ENCODE peak calls at places on chromosomes 11 and 22, in six cellular contexts. U, D, E, P, O and W are unnamed samples.

GRCh38 chr11:113449743-113450142 is 25.5 kb downstream of the DRD2 start:
- DNase-seq in D (no peak), U (no peak), P (no peak), O (no peak), E (no peak), W (no peak)

GRCh38 chr22:24525416-24526037 is 29.4 kb downstream of the GUCD1 start:
- DNase-seq in O (peak; percentile 78), D (peak; percentile 80), U (peak; percentile 79), E (peak; percentile 33), P (peak; percentile 79), W (peak; percentile 44)

GRCh38 chr22:25629613-25630012 is 65.1 kb downstream of the GRK3 start:
- DNase-seq in P (no peak), E (no peak), D (no peak), O (no peak), U (no peak), W (no peak)

GRCh38 chr22:26770624-26771023 is 113.2 kb downstream of the MIAT start:
- DNase-seq in O (no peak), E (no peak), U (no peak), P (no peak), D (no peak), W (peak; percentile 4)

GRCh38 chr11:131682373-131683015 is 312.1 kb downstream of the NTM start:
- DNase-seq in P (no peak), U (no peak), D (no peak), O (no peak), E (no peak), W (no peak)

GRCh38 chr11:118135051-118135795 is 17.4 kb downstream of the SCN4B start:
- DNase-seq in E (no peak), O (no peak), U (no peak), P (no peak), D (no peak), W (no peak)

GRCh38 chr11:10540546-10540914 is 457 bp downstream of the RNF141 start:
- DNase-seq in D (no peak), E (no peak), U (peak; percentile 65), P (peak; percentile 46), O (peak; percentile 62), W (peak; percentile 46)

GRCh38 chr11:85348945-85349344 is 278.2 kb downstream of the DLG2 start:
- DNase-seq in U (no peak), D (no peak), O (no peak), P (no peak), E (no peak), W (no peak)

GRCh38 chr22:41062146-41062545 is 30.2 kb upstream of the EP300 start:
- DNase-seq in O (no peak), D (no peak), U (no peak), P (no peak), E (no peak), W (no peak)

GRCh38 chr11:57471496-57471895 is 11.2 kb downstream of the RTN4RL2 start:
- DNase-seq in P (no peak), O (peak; percentile 61), D (no peak), U (peak; percentile 79), E (no peak), W (peak; percentile 18)

GRCh38 chr11:20088368-20089260 is 71.7 kb downstream of the DBX1 start:
- DNase-seq in O (no peak), D (no peak), U (no peak), P (no peak), E (no peak), W (no peak)

GRCh38 chr11:846496-847098 is 3.9 kb downstream of the TSPAN4 start:
- DNase-seq in U (no peak), P (peak; percentile 78), E (no peak), D (no peak), O (no peak), W (peak; percentile 63)

GRCh38 chr22:45428391-45429385 is 15.2 kb downstream of the RIBC2 start:
- DNase-seq in O (no peak), U (no peak), D (no peak), P (no peak), E (no peak), W (no peak)

GRCh38 chr11:34960277-34960676 is 43.9 kb downstream of the PDHX start:
- DNase-seq in E (no peak), P (no peak), U (no peak), O (no peak), D (no peak), W (no peak)

GRCh38 chr11:46776878-46777277 is 57.9 kb downstream of the F2 start:
- DNase-seq in E (no peak), P (no peak), D (no peak), O (no peak), U (no peak), W (no peak)

GRCh38 chr11:66459138-66459778 is 7.4 kb upstream of the PELI3 start:
- DNase-seq in E (no peak), O (no peak), U (no peak), D (no peak), P (no peak), W (no peak)

GRCh38 chr11:116813781-116814471 is 9.2 kb downstream of the APOA4 start:
- DNase-seq in P (no peak), D (no peak), U (no peak), O (peak; percentile 23), E (no peak), W (no peak)

GRCh38 chr11:46367244-46367915 is 14.1 kb upstream of the MDK start:
- DNase-seq in O (peak; percentile 78), E (peak; percentile 61), D (no peak), P (peak; percentile 69), U (peak; percentile 69), W (no peak)

GRCh38 chr22:17121235-17122195 is at the start of gene TMEM121B:
- DNase-seq in O (peak; percentile 50), U (peak; percentile 74), E (peak; percentile 61), D (peak; percentile 29), P (peak; percentile 63), W (peak; percentile 44)

GRCh38 chr11:16925495-16926065 is 88.6 kb downstream of the PLEKHA7 start:
- DNase-seq in O (no peak), E (no peak), U (peak; percentile 52), P (no peak), D (no peak), W (peak; percentile 75)

GRCh38 chr11:94315664-94316063 is 11.3 kb downstream of the IZUMO1R start:
- DNase-seq in D (no peak), U (no peak), E (no peak), O (no peak), P (no peak), W (peak; percentile 2)

GRCh38 chr11:123137496-123138270 is 57.4 kb downstream of the CLMP start:
- DNase-seq in P (peak; percentile 71), E (peak; percentile 42), U (peak; percentile 25), O (peak; percentile 47), D (no peak), W (no peak)

GRCh38 chr11:92396133-92396532 is 171.5 kb downstream of the FAT3 start:
- DNase-seq in P (no peak), E (no peak), U (no peak), D (no peak), O (no peak), W (no peak)

GRCh38 chr11:62694455-62695167 is 5.3 kb upstream of the LRRN4CL start:
- DNase-seq in D (peak; percentile 65), P (peak; percentile 83), O (peak; percentile 85), U (peak; percentile 77), E (peak; percentile 55), W (peak; percentile 52)

GRCh38 chr11:21888814-21889213 is 304.1 kb upstream of the ANO5 start:
- DNase-seq in D (no peak), P (no peak), E (no peak), O (no peak), U (no peak), W (no peak)

GRCh38 chr22:19115628-19116027 is 6.6 kb downstream of the DGCR2 start:
- DNase-seq in E (peak; percentile 19), O (no peak), P (no peak), U (no peak), D (peak; percentile 13), W (no peak)

GRCh38 chr22:44019846-44020245 is 4.3 kb upstream of the PARVB start:
- DNase-seq in D (no peak), O (no peak), U (no peak), E (no peak), P (no peak), W (no peak)

GRCh38 chr11:43549624-43550023 is 130.9 kb upstream of the HSD17B12 start:
- DNase-seq in O (no peak), P (no peak), D (no peak), E (no peak), U (no peak), W (no peak)